ENCODE peak calls at places on chromosomes 7 and 10, in ten cellular contexts. R is colonic mucosa; N is Jurkat, Clone E6-1; D is NCI-H2171; P is NCI-H1417; F is fibroblast of pulmonary artery; H is HT1080; T is ELF-1; M is prostate gland; W is SJSA1. I is an unnamed sample.
A peak's percentile ranks its signal among the peaks of the same experiment; 100 is the strongest.

GRCh38 chr10:91907033-91907594 is 2.2 kb downstream of the FGFBP3 start:
- DNase-seq in R (no peak), N (no peak), D (no peak), P (no peak), F (no peak), H (no peak), T (no peak), M (no peak), W (no peak), I (peak; percentile 28)

GRCh38 chr10:63515002-63515763 is 6.0 kb upstream of the REEP3 start:
- DNase-seq in R (no peak), N (peak; percentile 70), D (no peak), P (no peak), F (peak; percentile 81), H (peak; percentile 15), T (peak; percentile 89), M (no peak), W (peak; percentile 56), I (peak; percentile 46)

GRCh38 chr10:49791100-49791499 is 29.0 kb upstream of the OGDHL start:
- DNase-seq in R (no peak), N (no peak), D (no peak), P (no peak), F (no peak), H (peak; percentile 1), T (no peak), M (no peak), W (no peak), I (no peak)

GRCh38 chr7:47942132-47942531 is 6.1 kb downstream of the PKD1L1 start:
- DNase-seq in R (no peak), N (no peak), D (no peak), P (no peak), F (peak; percentile 38), H (no peak), T (no peak), M (no peak), W (no peak), I (no peak)

GRCh38 chr10:61760943-61761824 is 98.5 kb downstream of the CABCOCO1 start:
- DNase-seq in R (no peak), N (peak; percentile 81), D (no peak), P (peak; percentile 72), F (peak; percentile 50), H (peak; percentile 67), T (no peak), M (no peak), W (peak; percentile 81), I (peak; percentile 78)

GRCh38 chr7:157411580-157411979 is 74.8 kb downstream of the DNAJB6 start:
- DNase-seq in R (no peak), N (peak; percentile 89), D (no peak), P (no peak), F (no peak), H (no peak), T (peak; percentile 90), M (no peak), W (no peak), I (peak; percentile 29)

GRCh38 chr10:28280652-28281051 is 22.2 kb downstream of the MPP7 start:
- DNase-seq in R (no peak), N (no peak), D (no peak), P (no peak), F (peak; percentile 17), H (no peak), T (no peak), M (no peak), W (peak; percentile 27), I (peak; percentile 81)

GRCh38 chr7:2223321-2223720 is 9.4 kb downstream of the MAD1L1 start:
- DNase-seq in R (no peak), N (no peak), D (no peak), P (no peak), F (no peak), H (no peak), T (no peak), M (no peak), W (no peak), I (no peak)

GRCh38 chr7:36391436-36392198 is 2.0 kb downstream of the ANLN start:
- DNase-seq in R (no peak), N (peak; percentile 64), D (no peak), P (peak; percentile 73), F (no peak), H (peak; percentile 60), T (no peak), M (no peak), W (peak; percentile 57), I (peak; percentile 39)

GRCh38 chr10:72297281-72297967 is 23.7 kb downstream of the DDIT4 start:
- DNase-seq in R (peak; percentile 82), N (peak; percentile 98), D (no peak), P (no peak), F (peak; percentile 99), H (peak; percentile 32), T (peak; percentile 69), M (peak; percentile 48), W (peak; percentile 96), I (peak; percentile 87)

GRCh38 chr10:122849090-122849489 is 3.4 kb upstream of the CUZD1 start:
- DNase-seq in R (no peak), N (no peak), D (no peak), P (no peak), F (no peak), H (no peak), T (no peak), M (no peak), W (no peak), I (no peak)

GRCh38 chr10:43753397-43754061 is 104.8 kb upstream of the ZNF32 start:
- DNase-seq in R (no peak), N (no peak), D (no peak), P (no peak), F (no peak), H (no peak), T (no peak), M (no peak), W (no peak), I (no peak)

GRCh38 chr10:112456533-112456932 is 9.5 kb downstream of the VTI1A start:
- DNase-seq in R (no peak), N (no peak), D (no peak), P (no peak), F (no peak), H (no peak), T (no peak), M (no peak), W (no peak), I (no peak)

GRCh38 chr10:22737587-22737986 is 23.2 kb upstream of the PIP4K2A start:
- DNase-seq in R (no peak), N (no peak), D (no peak), P (no peak), F (peak; percentile 76), H (peak; percentile 84), T (peak; percentile 8), M (no peak), W (no peak), I (peak; percentile 44)

GRCh38 chr7:78476851-78477405 is 678.4 kb downstream of the PHTF2 start:
- DNase-seq in R (no peak), N (no peak), D (no peak), P (no peak), F (no peak), H (no peak), T (no peak), M (no peak), W (no peak), I (no peak)

GRCh38 chr7:3780525-3780924 is 479.5 kb downstream of the SDK1 start:
- DNase-seq in R (no peak), N (no peak), D (no peak), P (no peak), F (no peak), H (no peak), T (peak; percentile 8), M (no peak), W (no peak), I (no peak)

GRCh38 chr10:75622503-75622902 is 191.1 kb downstream of the LRMDA start:
- DNase-seq in R (no peak), N (no peak), D (no peak), P (no peak), F (no peak), H (no peak), T (no peak), M (no peak), W (no peak), I (no peak)

GRCh38 chr10:72243822-72244437 is 27.9 kb upstream of the ASCC1 start:
- DNase-seq in R (peak; percentile 84), N (peak; percentile 32), D (peak; percentile 30), P (peak; percentile 24), F (peak; percentile 98), H (peak; percentile 21), T (peak; percentile 23), M (peak; percentile 64), W (peak; percentile 92), I (peak; percentile 78)

GRCh38 chr7:18212308-18212707 is 184.7 kb upstream of the PRPS1L1 start:
- DNase-seq in R (no peak), N (no peak), D (peak; percentile 18), P (no peak), F (peak; percentile 14), H (no peak), T (no peak), M (no peak), W (no peak), I (no peak)

GRCh38 chr7:47254081-47255006 is 327.6 kb downstream of the TNS3 start:
- DNase-seq in R (peak; percentile 73), N (no peak), D (peak; percentile 54), P (peak; percentile 79), F (peak; percentile 57), H (peak; percentile 36), T (peak; percentile 85), M (peak; percentile 67), W (peak; percentile 72), I (peak; percentile 86)

GRCh38 chr7:98643232-98643985 is 26.3 kb downstream of the NPTX2 start:
- DNase-seq in R (no peak), N (no peak), D (no peak), P (no peak), F (no peak), H (no peak), T (no peak), M (no peak), W (no peak), I (no peak)

GRCh38 chr7:121328508-121329459 is at the start of gene WNT16:
- DNase-seq in R (no peak), N (no peak), D (no peak), P (no peak), F (no peak), H (no peak), T (peak; percentile 85), M (no peak), W (no peak), I (peak; percentile 53)

GRCh38 chr7:133931053-133931452 is 196.1 kb upstream of the LRGUK start:
- DNase-seq in R (no peak), N (no peak), D (no peak), P (peak; percentile 71), F (no peak), H (peak; percentile 21), T (no peak), M (no peak), W (no peak), I (no peak)

GRCh38 chr10:122373713-122374112 is 795 bp upstream of the PLEKHA1 start:
- DNase-seq in R (peak; percentile 44), N (no peak), D (no peak), P (no peak), F (peak; percentile 30), H (no peak), T (no peak), M (peak; percentile 39), W (peak; percentile 33), I (peak; percentile 57)

GRCh38 chr7:155766386-155766785 is 45.9 kb downstream of the SHH start:
- DNase-seq in R (no peak), N (no peak), D (no peak), P (no peak), F (no peak), H (no peak), T (no peak), M (no peak), W (no peak), I (no peak)